ENCODE peak calls at places on chromosomes 6 and 20, in nine cellular contexts. S is upper lobe of right lung; U is GDM1; I is erythroblast; D is D341Med; L is stimulated activated naive CD4-positive, alpha-beta T cell treated with Interleukin-2 at 50 U/mL for 16 hours; Z is AG08395; B is T1000; N is left cardiac atrium. G is an unnamed sample.

GRCh38 chr20:54017846-54018245 is 52.5 kb downstream of the BCAS1 start:
- DNase-seq in I (no peak), B (no peak), S (no peak), D (no peak), Z (no peak), U (no peak), L (no peak), N (no peak), G (no peak)

GRCh38 chr6:35080016-35080680 is 61.0 kb downstream of the TCP11 start:
- DNase-seq in S (peak; percentile 35), U (no peak), B (no peak), D (no peak), N (no peak), I (no peak), L (no peak), Z (no peak), G (no peak)

GRCh38 chr6:52361945-52362442 is at the start of gene PAQR8:
- DNase-seq in I (peak; percentile 60), L (peak; percentile 70), U (peak; percentile 83), B (peak; percentile 54), Z (peak; percentile 94), D (peak; percentile 88), N (peak; percentile 87), S (peak; percentile 88), G (peak; percentile 25)

GRCh38 chr20:2236266-2236665 is 59.5 kb upstream of the TGM3 start:
- DNase-seq in U (no peak), Z (no peak), I (peak; percentile 18), L (no peak), D (no peak), N (no peak), S (no peak), B (no peak), G (peak; percentile 41)

GRCh38 chr6:123329337-123329736 is 307.4 kb downstream of the TRDN start:
- DNase-seq in S (no peak), L (no peak), Z (no peak), N (no peak), U (no peak), D (no peak), I (no peak), B (no peak), G (no peak)

GRCh38 chr20:56710577-56711465 is 81.7 kb downstream of the TFAP2C start:
- DNase-seq in D (no peak), N (no peak), Z (no peak), I (no peak), U (no peak), S (no peak), L (no peak), B (peak; percentile 47), G (peak; percentile 51)

GRCh38 chr6:84546427-84546914 is 217.9 kb downstream of the TBX18 start:
- DNase-seq in Z (peak; percentile 68), S (no peak), B (no peak), D (no peak), I (no peak), L (no peak), U (no peak), N (peak; percentile 22), G (peak; percentile 18)

GRCh38 chr6:70110128-70111022 is 192.5 kb downstream of the COL9A1 start:
- DNase-seq in Z (no peak), I (no peak), D (no peak), B (no peak), L (no peak), N (no peak), U (no peak), S (no peak), G (no peak)

GRCh38 chr6:89350281-89351037 is 2.1 kb downstream of the UBE2J1 start:
- DNase-seq in B (no peak), S (no peak), D (no peak), U (no peak), L (no peak), N (no peak), I (peak; percentile 18), Z (no peak), G (peak; percentile 2)

GRCh38 chr6:26197736-26198625 is 110.8 kb downstream of the HFE start:
- DNase-seq in B (no peak), S (no peak), N (peak; percentile 44), I (peak; percentile 87), U (peak; percentile 18), L (peak; percentile 14), D (no peak), Z (no peak), G (peak; percentile 18)